ENCODE peak calls at places on chromosomes 2 and 18, in five cellular contexts. L, R, K, F and V are unnamed samples. For H3K9me3, the result is how much of the 10 kb centered on the place peaks cover.

GRCh38 chr2:218859556-218859993 is at the start of gene WNT6:
- DNase-seq in L (no peak), R (no peak), K (peak), F (no peak), V (no peak)

GRCh38 chr18:70030728-70031127 is 83.1 kb upstream of the CD226 start:
- DNase-seq in L (no peak), R (no peak), K (no peak), F (no peak), V (no peak)

GRCh38 chr2:34738691-34739090 is 1139.6 kb upstream of the FAM98A start:
- DNase-seq in L (no peak), R (no peak), K (no peak), F (no peak), V (peak)

GRCh38 chr2:7988440-7988839 is 693.4 kb upstream of the ID2 start:
- DNase-seq in L (no peak), R (no peak), K (no peak), F (no peak), V (no peak)

GRCh38 chr2:81658227-81658626 is 1353.7 kb upstream of the LRRTM1 start:
- DNase-seq in L (no peak), R (no peak), K (no peak), F (no peak), V (no peak)

GRCh38 chr2:31812051-31812798 is 198.6 kb downstream of the MEMO1 start:
- DNase-seq in L (no peak), R (no peak), K (no peak), F (peak), V (no peak)

GRCh38 chr2:223580951-223581350 is 21.2 kb downstream of the SCG2 start:
- DNase-seq in L (no peak), R (no peak), K (no peak), F (no peak), V (no peak)

GRCh38 chr2:60583604-60584003 is 30.1 kb upstream of the BCL11A start:
- DNase-seq in L (no peak), R (no peak), K (no peak), F (no peak), V (no peak)

GRCh38 chr2:2573205-2573604 is 242.1 kb upstream of the MYT1L start:
- DNase-seq in L (no peak), R (no peak), K (no peak), F (no peak), V (no peak)

GRCh38 chr2:104690255-104690999 is 163.5 kb upstream of the POU3F3 start:
- DNase-seq in L (no peak), R (no peak), K (no peak), F (no peak), V (no peak)

GRCh38 chr2:189304360-189304759 is 124.8 kb upstream of the COL5A2 start:
- DNase-seq in L (no peak), R (no peak), K (no peak), F (peak), V (no peak)

GRCh38 chr2:19038096-19039015 is 320.1 kb downstream of the OSR1 start:
- DNase-seq in L (no peak), R (no peak), K (no peak), F (no peak), V (no peak)

GRCh38 chr2:105104208-105104731 is 66.4 kb downstream of the MRPS9 start:
- DNase-seq in L (no peak), R (no peak), K (no peak), F (no peak), V (no peak)

GRCh38 chr2:45928946-45929345 is 277.5 kb downstream of the PRKCE start:
- DNase-seq in L (peak), R (no peak), K (no peak), F (no peak), V (no peak)

GRCh38 chr2:32904711-32905110 is 42.0 kb upstream of the LTBP1 start:
- DNase-seq in L (no peak), R (no peak), K (no peak), F (no peak), V (no peak)

GRCh38 chr2:226215902-226216503 is 583.6 kb downstream of the IRS1 start:
- DNase-seq in L (peak), R (no peak), K (peak), F (peak), V (peak)

GRCh38 chr2:71880846-71881610 is 266.6 kb downstream of the CYP26B1 start:
- DNase-seq in L (peak), R (no peak), K (peak), F (no peak), V (peak)

GRCh38 chr2:18976112-18976961 is 382.1 kb downstream of the OSR1 start:
- DNase-seq in L (no peak), R (no peak), K (peak), F (no peak), V (no peak)

GRCh38 chr18:36693931-36694661 is 134.7 kb downstream of the TPGS2 start:
- DNase-seq in L (no peak), R (no peak), K (no peak), F (no peak), V (no peak)

GRCh38 chr2:238339814-238340213 is 19.5 kb downstream of the TRAF3IP1 start:
- DNase-seq in L (no peak), R (peak), K (no peak), F (no peak), V (peak)

GRCh38 chr2:128412181-128412871 is 93.7 kb upstream of the HS6ST1 start:
- DNase-seq in L (no peak), R (no peak), K (no peak), F (no peak), V (peak)

GRCh38 chr18:54878057-54878661 is 49.9 kb downstream of the RAB27B start:
- DNase-seq in L (no peak), R (no peak), K (no peak), F (no peak), V (no peak)

GRCh38 chr2:28951910-28952805 is 28.9 kb upstream of the TOGARAM2 start:
- DNase-seq in L (no peak), R (no peak), K (peak), F (no peak), V (no peak)

GRCh38 chr18:61394983-61395382 is 61.8 kb downstream of the CDH20 start:
- DNase-seq in L (no peak), R (no peak), K (no peak), F (no peak), V (no peak)

GRCh38 chr2:6213056-6213780 is 521.0 kb downstream of the SOX11 start:
- DNase-seq in L (no peak), R (no peak), K (no peak), F (no peak), V (no peak)

GRCh38 chr2:6212516-6212915 is 520.3 kb downstream of the SOX11 start:
- DNase-seq in L (no peak), R (no peak), K (no peak), F (no peak), V (no peak)

GRCh38 chr2:6215053-6215452 is 522.9 kb downstream of the SOX11 start:
- DNase-seq in L (no peak), R (no peak), K (no peak), F (no peak), V (no peak)

GRCh38 chr2:6214471-6214870 is 522.3 kb downstream of the SOX11 start:
- DNase-seq in L (no peak), R (no peak), K (no peak), F (no peak), V (no peak)

GRCh38 chr2:6216234-6216633 is 524.0 kb downstream of the SOX11 start:
- DNase-seq in L (no peak), R (no peak), K (no peak), F (no peak), V (no peak)
- H3K9me3 ChIP-seq in L (under half), R (under half), K (under half), F (under half), V (under half)

GRCh38 chr2:216925632-216926366 is 65.9 kb upstream of the TNP1 start:
- DNase-seq in L (no peak), R (no peak), K (no peak), F (no peak), V (no peak)
- TF ChIP-seq CTCF in L (no peak), R (no peak), K (no peak), F (no peak), V (no peak)

DNA sequence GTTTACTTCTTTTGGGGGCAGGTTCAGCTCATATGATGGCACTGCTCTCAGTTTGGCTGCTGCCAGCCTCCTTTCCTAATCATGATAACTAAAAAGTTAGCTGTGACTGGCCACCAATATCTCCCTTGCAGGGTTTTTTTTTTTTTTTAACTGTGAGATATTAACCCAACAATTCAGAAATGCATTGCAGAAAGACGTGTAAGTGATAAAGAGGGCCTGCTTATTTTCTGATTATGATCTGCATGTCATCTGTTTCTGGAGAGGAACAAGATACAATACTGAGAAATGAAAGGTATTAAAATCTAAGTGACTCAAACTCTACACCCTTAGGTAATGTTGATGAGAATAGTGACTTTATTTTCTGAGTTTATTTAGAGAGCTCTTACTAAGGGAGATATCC is 905.6 kb downstream of the SOCS6 start:
- DNase-seq in L (no peak), R (no peak), K (no peak), F (no peak), V (no peak)
- H3K9me3 ChIP-seq in L (under half), R (under half), K (under half), F (under half), V (under half)

GRCh38 chr2:47508641-47509040 is 105.7 kb downstream of the MSH2 start:
- DNase-seq in L (no peak), R (no peak), K (no peak), F (no peak), V (no peak)

GRCh38 chr2:47509981-47510380 is 107.0 kb downstream of the MSH2 start:
- DNase-seq in L (no peak), R (no peak), K (no peak), F (no peak), V (no peak)

GRCh38 chr2:47509250-47509649 is 106.3 kb downstream of the MSH2 start:
- DNase-seq in L (no peak), R (no peak), K (no peak), F (no peak), V (no peak)

GRCh38 chr2:47512581-47513083 is 109.7 kb downstream of the MSH2 start:
- DNase-seq in L (no peak), R (no peak), K (no peak), F (no peak), V (no peak)

DNA sequence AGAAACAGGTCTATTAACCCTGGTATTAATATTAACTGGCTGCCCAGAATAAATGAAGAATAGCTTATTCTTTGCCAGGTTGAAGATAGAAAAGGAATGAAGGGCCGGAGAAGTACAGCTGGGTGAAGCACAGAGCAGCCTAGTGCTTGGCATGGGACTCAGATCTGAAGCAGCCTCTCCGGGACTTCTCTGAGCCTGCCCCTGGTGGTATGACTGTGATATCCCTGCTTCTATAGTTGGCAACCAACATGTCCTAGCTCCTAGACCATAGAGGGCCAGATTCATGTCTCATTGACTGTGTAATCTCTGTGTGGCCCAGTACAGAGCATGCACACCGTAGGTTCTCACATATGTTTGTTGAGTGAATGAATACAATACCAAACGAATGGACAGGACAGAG is 107.8 kb downstream of the MSH2 start:
- DNase-seq in L (no peak), R (no peak), K (no peak), F (no peak), V (no peak)
- TF ChIP-seq CTCF in L (peak), R (no peak), K (no peak), F (no peak), V (no peak)

GRCh38 chr2:39361511-39361910 is 75.6 kb downstream of the MAP4K3 start:
- DNase-seq in L (no peak), R (no peak), K (no peak), F (no peak), V (no peak)
- H3K9me3 ChIP-seq in L (under half), R (under half), K (under half), F (under half), V (under half)

DNA sequence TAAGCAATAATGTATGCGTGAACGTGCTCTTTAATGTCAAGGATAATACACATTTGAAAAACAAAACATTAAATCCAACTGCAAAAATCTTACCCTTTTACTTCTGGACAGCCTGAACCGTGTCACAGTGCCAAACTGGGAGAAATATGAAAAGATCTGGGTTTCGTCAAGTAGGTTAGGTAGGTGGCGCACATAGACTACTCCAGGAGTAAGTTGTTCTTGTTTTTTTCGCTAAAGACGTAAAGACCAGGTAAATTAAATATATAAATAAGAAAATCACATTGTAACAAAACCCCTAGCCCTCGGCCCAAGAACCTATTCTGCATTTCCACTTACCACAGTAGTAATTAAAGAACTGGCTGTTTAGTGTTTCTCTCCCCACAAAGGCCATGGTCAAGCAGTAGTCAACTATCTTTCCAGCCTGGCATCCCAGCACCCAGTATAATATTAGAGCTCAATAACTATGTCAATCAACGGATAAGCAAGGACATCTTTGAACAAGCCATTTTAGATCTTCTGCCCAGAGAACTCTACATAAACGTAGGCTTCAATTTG is 1.1 kb downstream of the NIFK start:
- DNase-seq in L (no peak), R (no peak), K (no peak), F (no peak), V (no peak)
- TF ChIP-seq CTCF in L (no peak), R (no peak), K (no peak), F (no peak), V (no peak)

GRCh38 chr18:35303610-35304009 is 13.6 kb upstream of the ZSCAN30 start:
- DNase-seq in L (no peak), R (no peak), K (no peak), F (no peak), V (no peak)
- H3K9me3 ChIP-seq in L (half or more), R (under half), K (under half), F (half or more), V (under half)

DNA sequence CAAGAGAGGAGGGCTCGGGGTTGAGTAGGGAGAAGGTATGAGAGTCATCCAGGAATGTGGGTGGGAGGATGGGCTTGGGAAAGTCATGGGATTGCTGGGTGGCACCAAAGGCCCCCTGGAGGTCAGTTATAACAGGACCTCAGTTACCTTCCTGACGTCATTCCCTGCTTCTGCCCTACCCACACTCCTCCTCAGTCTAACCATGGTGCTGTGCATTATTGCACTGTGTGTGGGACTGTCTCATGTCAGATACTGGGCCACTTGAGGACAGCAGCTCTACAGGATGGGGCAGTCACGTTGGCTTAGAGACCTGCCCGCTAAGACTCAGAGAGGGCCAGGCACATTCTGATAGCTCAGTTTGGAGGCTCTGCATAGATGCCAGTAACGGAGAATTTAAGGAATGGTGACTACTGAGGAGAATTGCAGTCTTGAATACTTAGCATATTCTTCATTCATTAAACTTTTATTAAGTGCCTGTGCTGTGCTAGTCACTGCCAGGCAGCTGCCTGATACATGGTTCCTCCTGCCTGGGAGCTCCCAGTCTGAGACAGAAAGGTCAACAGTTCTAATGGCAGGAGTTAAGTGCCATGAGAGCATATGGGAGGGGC is 90.5 kb downstream of the LAMA3 start:
- DNase-seq in L (no peak), R (no peak), K (no peak), F (no peak), V (no peak)
- TF ChIP-seq CTCF in L (no peak), R (no peak), K (no peak), F (no peak), V (no peak)

DNA sequence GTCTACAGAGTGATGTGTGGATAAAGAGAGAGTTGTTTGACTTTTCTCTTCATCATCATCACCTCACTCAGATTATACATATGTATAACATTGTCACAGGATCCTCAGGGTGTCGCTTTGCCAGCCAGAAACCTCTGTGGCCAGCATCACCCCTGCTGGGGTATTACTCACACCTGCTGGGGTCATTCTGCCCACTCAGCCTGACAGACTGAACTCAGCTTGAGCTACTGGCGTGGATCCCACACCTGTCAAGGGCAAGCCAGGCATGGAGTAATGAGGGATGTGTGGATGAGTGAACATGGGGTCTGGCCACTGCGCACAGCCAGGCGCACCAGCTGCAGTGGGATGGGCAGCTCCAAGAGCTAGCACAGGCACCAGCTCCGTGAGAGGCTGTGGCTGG is 870.6 kb downstream of the CBLN2 start:
- DNase-seq in L (no peak), R (peak), K (no peak), F (no peak), V (no peak)
- H3K9me3 ChIP-seq in L (under half), R (under half), K (under half), F (under half), V (under half)

GRCh38 chr18:9575558-9575957 is 38.8 kb downstream of the PPP4R1 start:
- DNase-seq in L (peak), R (no peak), K (peak), F (no peak), V (peak)
- TF ChIP-seq CTCF in L (peak), R (peak), K (peak), F (peak), V (peak)